ENCODE peak calls at places on chromosomes 1 and 21, in nine cellular contexts. One of them, this sample, is unnamed.

GRCh38 chr1:115949156-115949555 is 27.2 kb upstream of the SLC22A15 start:
- DNase-seq in fibroblast of the aortic adventitia: peak; percentile 2
- DNase-seq in cardiac muscle cell: no peak
- DNase-seq in Peyer's patch: no peak
- DNase-seq in mesendoderm: no peak
- DNase-seq in transverse colon: no peak
- DNase-seq in body of pancreas: no peak
- DNase-seq in right cardiac atrium: no peak
- DNase-seq in HFF-Myc: no peak
- DNase-seq in this sample: no peak

GRCh38 chr1:84540759-84541158 is 33.5 kb downstream of the CTBS start:
- DNase-seq in fibroblast of the aortic adventitia: peak; percentile 13
- DNase-seq in cardiac muscle cell: no peak
- DNase-seq in Peyer's patch: no peak
- DNase-seq in mesendoderm: no peak
- DNase-seq in transverse colon: no peak
- DNase-seq in body of pancreas: no peak
- DNase-seq in right cardiac atrium: no peak
- DNase-seq in HFF-Myc: no peak
- DNase-seq in this sample: no peak

GRCh38 chr1:172650474-172651193 is 8.3 kb upstream of the FASLG start:
- DNase-seq in fibroblast of the aortic adventitia: peak; percentile 37
- DNase-seq in cardiac muscle cell: peak; percentile 15
- DNase-seq in Peyer's patch: no peak
- DNase-seq in mesendoderm: no peak
- DNase-seq in transverse colon: no peak
- DNase-seq in body of pancreas: no peak
- DNase-seq in right cardiac atrium: no peak
- DNase-seq in HFF-Myc: no peak
- DNase-seq in this sample: no peak

GRCh38 chr21:20661221-20661620 is 337.0 kb upstream of the NCAM2 start:
- DNase-seq in fibroblast of the aortic adventitia: no peak
- DNase-seq in cardiac muscle cell: no peak
- DNase-seq in Peyer's patch: no peak
- DNase-seq in mesendoderm: no peak
- DNase-seq in transverse colon: no peak
- DNase-seq in body of pancreas: no peak
- DNase-seq in right cardiac atrium: no peak
- DNase-seq in HFF-Myc: no peak
- DNase-seq in this sample: no peak

GRCh38 chr1:222521299-222522104 is 26.4 kb downstream of the HHIPL2 start:
- DNase-seq in fibroblast of the aortic adventitia: peak; percentile 55
- DNase-seq in cardiac muscle cell: no peak
- DNase-seq in Peyer's patch: no peak
- DNase-seq in mesendoderm: no peak
- DNase-seq in transverse colon: no peak
- DNase-seq in body of pancreas: no peak
- DNase-seq in right cardiac atrium: no peak
- DNase-seq in HFF-Myc: peak; percentile 61
- DNase-seq in this sample: peak; percentile 32

GRCh38 chr1:28926629-28927441 is 12.5 kb downstream of the EPB41 start:
- DNase-seq in fibroblast of the aortic adventitia: peak; percentile 27
- DNase-seq in cardiac muscle cell: no peak
- DNase-seq in Peyer's patch: no peak
- DNase-seq in mesendoderm: peak; percentile 50
- DNase-seq in transverse colon: no peak
- DNase-seq in body of pancreas: no peak
- DNase-seq in right cardiac atrium: no peak
- DNase-seq in HFF-Myc: no peak
- DNase-seq in this sample: no peak

GRCh38 chr1:12177999-12178441 is 11.2 kb downstream of the TNFRSF1B start:
- DNase-seq in fibroblast of the aortic adventitia: peak; percentile 84
- DNase-seq in cardiac muscle cell: no peak
- DNase-seq in Peyer's patch: no peak
- DNase-seq in mesendoderm: no peak
- DNase-seq in transverse colon: peak; percentile 64
- DNase-seq in body of pancreas: peak; percentile 62
- DNase-seq in right cardiac atrium: peak; percentile 90
- DNase-seq in HFF-Myc: no peak
- DNase-seq in this sample: peak; percentile 87

GRCh38 chr21:35651166-35651565 is 409.2 kb downstream of the SETD4 start:
- DNase-seq in fibroblast of the aortic adventitia: no peak
- DNase-seq in cardiac muscle cell: no peak
- DNase-seq in Peyer's patch: no peak
- DNase-seq in mesendoderm: no peak
- DNase-seq in transverse colon: no peak
- DNase-seq in body of pancreas: no peak
- DNase-seq in right cardiac atrium: no peak
- DNase-seq in HFF-Myc: no peak
- DNase-seq in this sample: no peak

GRCh38 chr1:174788981-174789380 is 210.8 kb upstream of the CACYBP start:
- DNase-seq in fibroblast of the aortic adventitia: peak; percentile 85
- DNase-seq in cardiac muscle cell: no peak
- DNase-seq in Peyer's patch: no peak
- DNase-seq in mesendoderm: no peak
- DNase-seq in transverse colon: no peak
- DNase-seq in body of pancreas: no peak
- DNase-seq in right cardiac atrium: no peak
- DNase-seq in HFF-Myc: peak; percentile 21
- DNase-seq in this sample: peak; percentile 36

GRCh38 chr1:171610385-171610784 is 11.7 kb upstream of the MYOCOS start:
- DNase-seq in fibroblast of the aortic adventitia: peak; percentile 69
- DNase-seq in cardiac muscle cell: no peak
- DNase-seq in Peyer's patch: no peak
- DNase-seq in mesendoderm: no peak
- DNase-seq in transverse colon: no peak
- DNase-seq in body of pancreas: no peak
- DNase-seq in right cardiac atrium: no peak
- DNase-seq in HFF-Myc: no peak
- DNase-seq in this sample: peak; percentile 25

DNA sequence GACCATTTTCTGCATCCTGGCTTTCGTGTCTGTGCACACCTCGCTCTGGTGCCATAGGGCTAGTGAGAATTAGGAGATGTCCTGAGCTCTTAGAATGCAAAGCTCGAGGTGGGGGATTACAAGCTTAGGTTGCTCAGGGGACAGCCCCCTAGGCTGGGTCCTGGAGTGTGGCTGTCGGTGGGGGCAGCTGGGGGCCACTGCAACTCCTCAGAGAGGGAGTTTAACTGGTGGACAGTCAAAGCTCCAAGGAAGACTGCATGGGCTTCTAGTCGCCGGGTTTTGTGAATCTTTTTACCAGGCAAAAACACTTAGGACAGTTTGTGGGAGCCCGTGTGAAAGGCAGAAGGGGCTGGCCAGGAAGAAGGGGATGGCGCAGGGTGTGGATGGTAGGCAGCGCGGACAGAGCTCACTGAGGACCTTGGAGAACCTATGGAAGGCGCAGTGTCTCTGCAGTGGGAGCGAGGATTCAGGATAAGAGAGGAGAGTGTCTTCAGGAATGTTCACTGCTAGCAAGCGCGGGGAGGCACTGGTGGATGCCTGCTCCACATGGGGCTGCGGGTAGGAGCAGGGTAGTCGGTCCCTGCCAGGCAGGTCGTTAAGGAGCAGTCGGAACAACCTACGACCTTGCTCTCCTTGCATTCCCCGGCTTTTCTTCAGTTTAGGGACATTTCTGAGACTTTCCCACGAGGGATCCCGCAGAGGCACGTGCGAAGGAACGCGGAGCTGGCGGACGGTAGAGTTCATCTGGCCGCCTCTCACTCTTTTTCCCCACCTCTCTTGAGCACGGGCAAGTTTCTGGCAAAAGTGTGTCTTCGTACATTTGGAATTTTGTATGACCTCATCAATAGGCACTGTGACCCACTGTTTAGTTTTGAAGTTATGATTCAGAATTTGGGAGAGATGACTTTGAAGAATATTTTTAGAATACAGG is 12.9 kb upstream of the KCNE1 start:
- DNase-seq in fibroblast of the aortic adventitia: peak; percentile 75
- DNase-seq in cardiac muscle cell: no peak
- DNase-seq in Peyer's patch: no peak
- DNase-seq in mesendoderm: peak; percentile 89
- DNase-seq in transverse colon: no peak
- DNase-seq in body of pancreas: peak; percentile 37
- DNase-seq in right cardiac atrium: no peak
- DNase-seq in HFF-Myc: no peak
- DNase-seq in this sample: no peak
- H3K4me3 ChIP-seq in fibroblast of the aortic adventitia: peak overlapping the region; percentile 58
- H3K4me3 ChIP-seq in cardiac muscle cell: no peak overlapping the region
- H3K4me3 ChIP-seq in Peyer's patch: peak overlapping the region; percentile 44
- H3K4me3 ChIP-seq in mesendoderm: no peak overlapping the region
- H3K4me3 ChIP-seq in transverse colon: peak overlapping the region; percentile 37
- H3K4me3 ChIP-seq in body of pancreas: no peak overlapping the region
- H3K4me3 ChIP-seq in right cardiac atrium: peak overlapping the region; percentile 8
- H3K4me3 ChIP-seq in HFF-Myc: peak overlapping the region; percentile 50
- H3K4me3 ChIP-seq in this sample: peak overlapping the region; percentile 61

GRCh38 chr1:152110365-152110859 is 4.8 kb downstream of the TCHH start:
- DNase-seq in fibroblast of the aortic adventitia: peak; percentile 48
- DNase-seq in cardiac muscle cell: no peak
- DNase-seq in Peyer's patch: no peak
- DNase-seq in mesendoderm: peak; percentile 57
- DNase-seq in transverse colon: no peak
- DNase-seq in body of pancreas: peak; percentile 31
- DNase-seq in right cardiac atrium: peak; percentile 68
- DNase-seq in HFF-Myc: no peak
- DNase-seq in this sample: peak; percentile 17

GRCh38 chr1:152109231-152109997 is 5.8 kb downstream of the TCHH start:
- DNase-seq in fibroblast of the aortic adventitia: peak; percentile 18
- DNase-seq in cardiac muscle cell: no peak
- DNase-seq in Peyer's patch: no peak
- DNase-seq in mesendoderm: peak; percentile 21
- DNase-seq in transverse colon: no peak
- DNase-seq in body of pancreas: no peak
- DNase-seq in right cardiac atrium: no peak
- DNase-seq in HFF-Myc: no peak
- DNase-seq in this sample: no peak

GRCh38 chr1:152110860-152111514 is 4.3 kb downstream of the TCHH start:
- DNase-seq in fibroblast of the aortic adventitia: peak; percentile 48
- DNase-seq in cardiac muscle cell: no peak
- DNase-seq in Peyer's patch: no peak
- DNase-seq in mesendoderm: peak; percentile 76
- DNase-seq in transverse colon: no peak
- DNase-seq in body of pancreas: peak; percentile 24
- DNase-seq in right cardiac atrium: peak; percentile 66
- DNase-seq in HFF-Myc: no peak
- DNase-seq in this sample: peak; percentile 13

GRCh38 chr1:152108899-152109222 is 6.4 kb downstream of the TCHH start:
- DNase-seq in fibroblast of the aortic adventitia: no peak
- DNase-seq in cardiac muscle cell: no peak
- DNase-seq in Peyer's patch: no peak
- DNase-seq in mesendoderm: peak; percentile 28
- DNase-seq in transverse colon: no peak
- DNase-seq in body of pancreas: no peak
- DNase-seq in right cardiac atrium: peak; percentile 51
- DNase-seq in HFF-Myc: no peak
- DNase-seq in this sample: no peak

DNA sequence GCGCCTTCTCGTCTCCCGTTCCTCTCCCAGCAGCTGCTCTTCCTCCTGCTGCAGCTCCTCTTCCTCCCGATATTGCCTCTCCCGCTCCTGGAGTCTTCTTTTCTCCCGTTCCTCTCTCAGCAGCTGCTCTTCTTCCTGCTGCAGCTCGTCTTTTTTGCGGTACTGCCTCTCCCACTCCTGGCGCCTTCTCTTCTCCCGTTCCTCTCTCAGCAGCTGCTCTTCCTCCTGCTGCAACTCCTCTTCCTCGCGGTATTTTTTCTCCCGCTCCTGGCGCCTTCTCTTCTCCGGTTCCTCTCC is 5.3 kb downstream of the TCHH start:
- DNase-seq in fibroblast of the aortic adventitia: no peak
- DNase-seq in cardiac muscle cell: no peak
- DNase-seq in Peyer's patch: no peak
- DNase-seq in mesendoderm: no peak
- DNase-seq in transverse colon: no peak
- DNase-seq in body of pancreas: no peak
- DNase-seq in right cardiac atrium: no peak
- DNase-seq in HFF-Myc: no peak
- DNase-seq in this sample: no peak
- H3K4me3 ChIP-seq in fibroblast of the aortic adventitia: peak overlapping the region; percentile 64
- H3K4me3 ChIP-seq in cardiac muscle cell: no peak overlapping the region
- H3K4me3 ChIP-seq in Peyer's patch: peak overlapping the region; percentile 50
- H3K4me3 ChIP-seq in mesendoderm: no peak overlapping the region
- H3K4me3 ChIP-seq in transverse colon: peak overlapping the region; percentile 36
- H3K4me3 ChIP-seq in body of pancreas: no peak overlapping the region
- H3K4me3 ChIP-seq in right cardiac atrium: peak overlapping the region; percentile 54
- H3K4me3 ChIP-seq in HFF-Myc: no peak overlapping the region
- H3K4me3 ChIP-seq in this sample: peak overlapping the region; percentile 52

DNA sequence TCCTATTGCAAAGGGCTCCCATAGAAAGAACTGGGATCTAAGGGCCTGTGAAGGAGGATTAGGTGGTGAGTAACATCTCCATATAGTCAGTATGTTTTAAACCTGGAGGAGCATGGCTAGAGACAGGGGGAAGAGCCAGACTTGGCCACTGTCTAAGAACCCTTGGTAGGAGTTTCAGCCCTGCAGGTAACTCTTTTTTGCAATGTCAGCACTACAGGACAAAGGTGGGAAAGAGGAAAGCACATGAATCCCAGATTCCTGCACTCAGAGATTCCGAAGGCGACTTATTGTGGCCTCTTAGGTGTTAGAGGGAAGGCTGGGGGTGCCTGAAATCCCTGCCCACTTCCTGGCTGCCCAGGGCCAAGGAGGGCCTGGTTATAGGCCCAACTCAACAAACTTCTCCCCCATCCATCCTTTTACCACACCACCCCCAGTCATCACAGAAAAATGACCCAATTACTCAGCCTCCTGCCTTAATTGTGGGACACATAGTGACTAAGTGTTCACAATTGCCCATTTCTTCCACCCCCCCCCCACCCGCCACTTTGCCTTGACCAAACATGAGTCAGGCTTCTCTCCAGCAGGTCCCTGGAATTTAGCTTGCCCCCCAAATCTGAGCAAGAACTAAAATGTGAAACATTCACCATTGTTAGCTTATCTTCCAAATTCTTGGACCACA is 1.9 kb upstream of the NTNG1 start:
- DNase-seq in fibroblast of the aortic adventitia: no peak
- DNase-seq in cardiac muscle cell: no peak
- DNase-seq in Peyer's patch: no peak
- DNase-seq in mesendoderm: peak; percentile 43
- DNase-seq in transverse colon: no peak
- DNase-seq in body of pancreas: no peak
- DNase-seq in right cardiac atrium: peak; percentile 23
- DNase-seq in HFF-Myc: no peak
- DNase-seq in this sample: no peak
- H3K4me3 ChIP-seq in fibroblast of the aortic adventitia: no peak overlapping the region
- H3K4me3 ChIP-seq in cardiac muscle cell: no peak overlapping the region
- H3K4me3 ChIP-seq in Peyer's patch: no peak overlapping the region
- H3K4me3 ChIP-seq in mesendoderm: no peak overlapping the region
- H3K4me3 ChIP-seq in transverse colon: no peak overlapping the region
- H3K4me3 ChIP-seq in body of pancreas: no peak overlapping the region
- H3K4me3 ChIP-seq in right cardiac atrium: no peak overlapping the region
- H3K4me3 ChIP-seq in HFF-Myc: no peak overlapping the region
- H3K4me3 ChIP-seq in this sample: no peak overlapping the region

GRCh38 chr1:64917328-64917861 is 49.0 kb downstream of the JAK1 start:
- DNase-seq in fibroblast of the aortic adventitia: peak; percentile 100
- DNase-seq in cardiac muscle cell: no peak
- DNase-seq in Peyer's patch: no peak
- DNase-seq in mesendoderm: peak; percentile 89
- DNase-seq in transverse colon: peak; percentile 42
- DNase-seq in body of pancreas: peak; percentile 61
- DNase-seq in right cardiac atrium: peak; percentile 72
- DNase-seq in HFF-Myc: peak; percentile 89
- DNase-seq in this sample: peak; percentile 98
- H3K4me3 ChIP-seq in fibroblast of the aortic adventitia: no peak overlapping the region
- H3K4me3 ChIP-seq in cardiac muscle cell: no peak overlapping the region
- H3K4me3 ChIP-seq in Peyer's patch: no peak overlapping the region
- H3K4me3 ChIP-seq in mesendoderm: no peak overlapping the region
- H3K4me3 ChIP-seq in transverse colon: no peak overlapping the region
- H3K4me3 ChIP-seq in body of pancreas: no peak overlapping the region
- H3K4me3 ChIP-seq in right cardiac atrium: no peak overlapping the region
- H3K4me3 ChIP-seq in HFF-Myc: no peak overlapping the region
- H3K4me3 ChIP-seq in this sample: no peak overlapping the region

GRCh38 chr21:39663066-39663465 is 50.3 kb downstream of the B3GALT5 start:
- DNase-seq in fibroblast of the aortic adventitia: no peak
- DNase-seq in cardiac muscle cell: no peak
- DNase-seq in Peyer's patch: no peak
- DNase-seq in mesendoderm: no peak
- DNase-seq in transverse colon: no peak
- DNase-seq in body of pancreas: no peak
- DNase-seq in right cardiac atrium: no peak
- DNase-seq in HFF-Myc: no peak
- DNase-seq in this sample: no peak
- H3K4me3 ChIP-seq in fibroblast of the aortic adventitia: no peak overlapping the region
- H3K4me3 ChIP-seq in cardiac muscle cell: no peak overlapping the region
- H3K4me3 ChIP-seq in Peyer's patch: no peak overlapping the region
- H3K4me3 ChIP-seq in mesendoderm: no peak overlapping the region
- H3K4me3 ChIP-seq in transverse colon: no peak overlapping the region
- H3K4me3 ChIP-seq in body of pancreas: no peak overlapping the region
- H3K4me3 ChIP-seq in right cardiac atrium: no peak overlapping the region
- H3K4me3 ChIP-seq in HFF-Myc: no peak overlapping the region
- H3K4me3 ChIP-seq in this sample: no peak overlapping the region